ENCODE peak calls at places on chromosomes 11 and 22, in six cellular contexts. L is LNCaP clone FGC, G is AG04450, K is AG10803, U is mesenchymal stem cell, B is neuronal stem cell. S is an unnamed sample.

GRCh38 chr22:40485813-40486610 is 115.6 kb downstream of the SGSM3 start:
- DNase-seq in G (no peak), U (no peak), B (no peak), L (no peak), K (peak; percentile 75), S (no peak)

GRCh38 chr11:75553182-75553581 is 8.9 kb upstream of the SERPINH1 start:
- DNase-seq in U (no peak), B (no peak), K (no peak), G (no peak), L (no peak), S (no peak)

GRCh38 chr11:72617080-72617744 is 57.0 kb downstream of the PDE2A start:
- DNase-seq in G (no peak), U (peak; percentile 66), B (no peak), L (no peak), K (peak; percentile 31), S (no peak)

GRCh38 chr22:38727530-38728451 is 22.0 kb downstream of the GTPBP1 start:
- DNase-seq in G (no peak), B (no peak), U (no peak), K (no peak), L (no peak), S (no peak)

GRCh38 chr22:30021881-30022619 is 58.2 kb upstream of the HORMAD2 start:
- DNase-seq in G (no peak), B (no peak), K (no peak), L (no peak), U (no peak), S (no peak)

GRCh38 chr11:111476961-111477360 is 35.2 kb downstream of the BTG4 start:
- DNase-seq in B (no peak), U (no peak), K (peak; percentile 11), G (no peak), L (no peak), S (no peak)

GRCh38 chr11:117459121-117459978 is 131.7 kb downstream of the CEP164 start:
- DNase-seq in K (no peak), U (no peak), L (no peak), B (no peak), G (no peak), S (no peak)

GRCh38 chr11:9688716-9689511 is 25.0 kb downstream of the SWAP70 start:
- DNase-seq in B (no peak), G (peak; percentile 39), L (no peak), K (peak; percentile 83), U (peak; percentile 83), S (peak; percentile 41)

GRCh38 chr22:43004362-43005035 is 10.4 kb downstream of the PACSIN2 start:
- DNase-seq in G (no peak), B (no peak), U (peak; percentile 82), L (no peak), K (peak; percentile 96), S (peak; percentile 67)

GRCh38 chr11:90874281-90874680 is 651.4 kb upstream of the CHORDC1 start:
- DNase-seq in K (no peak), G (no peak), B (no peak), U (no peak), L (no peak), S (no peak)

GRCh38 chr11:112634551-112634950 is 326.7 kb upstream of the NCAM1 start:
- DNase-seq in L (no peak), U (no peak), B (no peak), G (no peak), K (peak; percentile 66), S (no peak)

GRCh38 chr22:49954354-49954753 is 6.2 kb upstream of the PIM3 start:
- DNase-seq in K (no peak), B (no peak), G (no peak), L (no peak), U (no peak), S (no peak)

GRCh38 chr22:45211848-45212247 is 28.8 kb downstream of the KIAA0930 start:
- DNase-seq in B (no peak), K (peak; percentile 72), U (no peak), L (no peak), G (no peak), S (no peak)

GRCh38 chr11:23856654-23857053 is 640.2 kb upstream of the LUZP2 start:
- DNase-seq in L (peak; percentile 14), G (peak; percentile 49), U (peak; percentile 86), B (no peak), K (peak; percentile 71), S (no peak)

GRCh38 chr11:126862664-126863247 is 137.8 kb downstream of the KIRREL3 start:
- DNase-seq in L (no peak), G (no peak), U (no peak), B (no peak), K (no peak), S (no peak)

GRCh38 chr22:34476762-34477161 is 556.5 kb upstream of the LARGE1 start:
- DNase-seq in G (no peak), U (no peak), L (no peak), K (no peak), B (no peak), S (no peak)

GRCh38 chr11:69646493-69647201 is 5.7 kb downstream of the CCND1 start:
- DNase-seq in K (no peak), U (no peak), B (no peak), G (no peak), L (no peak), S (no peak)

GRCh38 chr11:6251120-6251733 is 8.4 kb upstream of the CCKBR start:
- DNase-seq in K (peak; percentile 61), B (peak; percentile 68), L (peak; percentile 41), U (peak; percentile 80), G (peak; percentile 32), S (peak; percentile 31)

DNA sequence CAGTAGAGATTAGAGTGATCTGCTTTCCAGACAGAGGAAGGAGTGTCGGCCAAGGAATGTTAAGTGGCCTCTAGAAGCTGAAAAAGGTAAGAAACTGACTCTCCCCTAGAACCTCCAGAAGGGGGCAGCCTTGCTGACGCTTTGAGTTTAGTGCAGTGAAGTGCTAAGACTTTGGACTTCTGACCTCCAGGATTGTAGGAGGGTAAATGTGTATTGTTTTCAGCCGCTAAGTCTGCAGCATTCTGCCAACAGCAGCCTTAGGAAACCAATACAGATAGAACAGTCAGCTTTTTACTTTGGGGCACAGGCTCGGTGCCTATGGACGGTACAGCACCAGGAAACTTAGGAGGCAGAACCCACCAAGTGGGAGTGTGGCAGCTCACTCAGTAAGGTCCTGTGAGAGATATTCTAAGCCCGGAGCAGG is 3.6 kb upstream of the TBC1D22A start:
- DNase-seq in G (peak; percentile 32), U (peak; percentile 74), K (peak; percentile 61), L (no peak), B (peak; percentile 45), S (no peak)
- H3K4me3 ChIP-seq in G (no peak overlapping the region), U (no peak overlapping the region), K (no peak overlapping the region), L (no peak overlapping the region), B (no peak overlapping the region), S (no peak overlapping the region)

GRCh38 chr22:46499798-46500174 is 37.6 kb downstream of the CELSR1 start:
- DNase-seq in L (no peak), U (no peak), G (no peak), B (no peak), K (no peak), S (no peak)
- H3K4me3 ChIP-seq in L (no peak overlapping the region), U (no peak overlapping the region), G (no peak overlapping the region), B (peak overlapping the region; percentile 24), K (no peak overlapping the region), S (no peak overlapping the region)

DNA sequence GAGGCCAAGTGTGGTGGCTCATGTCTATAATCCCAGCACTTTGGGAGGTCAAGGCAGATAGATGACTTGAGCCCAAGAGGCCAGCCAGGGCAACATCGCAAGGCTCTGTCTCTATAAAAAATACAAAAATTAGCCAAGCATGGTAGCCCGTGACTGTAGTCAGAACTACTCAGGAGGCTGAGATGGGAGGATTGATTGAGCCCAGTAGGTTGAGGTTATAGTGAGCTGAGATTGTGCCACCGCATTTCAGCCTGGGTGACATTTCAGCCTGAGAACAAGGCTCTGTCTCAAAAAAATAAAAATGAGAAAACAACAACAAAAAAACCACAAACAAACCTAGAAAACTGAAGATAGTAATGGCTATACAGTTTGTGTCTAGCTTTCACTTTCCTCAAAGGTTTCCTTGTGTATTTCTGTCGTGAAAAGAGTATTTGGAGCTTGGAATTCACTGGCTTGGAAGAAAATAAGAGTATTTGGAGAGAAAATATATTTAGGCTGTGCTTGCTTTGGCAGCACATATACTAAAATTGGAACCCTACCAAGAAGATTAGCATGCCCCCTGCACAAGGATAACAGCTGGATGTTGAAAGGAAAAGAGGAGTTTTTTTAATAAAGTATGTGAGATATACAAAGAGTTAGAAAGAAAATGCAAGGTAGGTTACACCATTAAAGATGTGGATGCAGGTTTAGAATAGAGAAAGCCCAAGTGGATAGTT is 3.9 kb upstream of the BIRC3 start:
- DNase-seq in B (no peak), U (no peak), L (no peak), K (no peak), G (no peak), S (no peak)
- H3K4me3 ChIP-seq in B (no peak overlapping the region), U (peak overlapping the region; percentile 76), L (peak overlapping the region; percentile 44), K (peak overlapping the region; percentile 5), G (no peak overlapping the region), S (no peak overlapping the region)

GRCh38 chr11:46382644-46383403 is 1.4 kb downstream of the MDK start:
- DNase-seq in K (peak; percentile 43), G (no peak), L (no peak), B (no peak), U (peak; percentile 60), S (no peak)
- H3K4me3 ChIP-seq in K (peak overlapping the region; percentile 58), G (peak overlapping the region; percentile 72), L (peak overlapping the region; percentile 48), B (peak overlapping the region; percentile 100), U (peak overlapping the region; percentile 9), S (peak overlapping the region; percentile 57)

GRCh38 chr11:2791139-2791520 is 91.3 kb upstream of the KCNQ1OT1 start:
- DNase-seq in G (no peak), B (no peak), U (no peak), K (no peak), L (no peak), S (no peak)

GRCh38 chr11:2794419-2794795 is 91.2 kb downstream of the CDKN1C start:
- DNase-seq in K (no peak), U (no peak), G (no peak), B (no peak), L (no peak), S (no peak)

GRCh38 chr11:2791521-2792375 is 92.0 kb upstream of the KCNQ1OT1 start:
- DNase-seq in L (no peak), B (no peak), K (no peak), U (no peak), G (no peak), S (no peak)

GRCh38 chr11:2793781-2794418 is 91.7 kb downstream of the CDKN1C start:
- DNase-seq in B (no peak), U (no peak), L (no peak), G (no peak), K (no peak), S (no peak)

DNA sequence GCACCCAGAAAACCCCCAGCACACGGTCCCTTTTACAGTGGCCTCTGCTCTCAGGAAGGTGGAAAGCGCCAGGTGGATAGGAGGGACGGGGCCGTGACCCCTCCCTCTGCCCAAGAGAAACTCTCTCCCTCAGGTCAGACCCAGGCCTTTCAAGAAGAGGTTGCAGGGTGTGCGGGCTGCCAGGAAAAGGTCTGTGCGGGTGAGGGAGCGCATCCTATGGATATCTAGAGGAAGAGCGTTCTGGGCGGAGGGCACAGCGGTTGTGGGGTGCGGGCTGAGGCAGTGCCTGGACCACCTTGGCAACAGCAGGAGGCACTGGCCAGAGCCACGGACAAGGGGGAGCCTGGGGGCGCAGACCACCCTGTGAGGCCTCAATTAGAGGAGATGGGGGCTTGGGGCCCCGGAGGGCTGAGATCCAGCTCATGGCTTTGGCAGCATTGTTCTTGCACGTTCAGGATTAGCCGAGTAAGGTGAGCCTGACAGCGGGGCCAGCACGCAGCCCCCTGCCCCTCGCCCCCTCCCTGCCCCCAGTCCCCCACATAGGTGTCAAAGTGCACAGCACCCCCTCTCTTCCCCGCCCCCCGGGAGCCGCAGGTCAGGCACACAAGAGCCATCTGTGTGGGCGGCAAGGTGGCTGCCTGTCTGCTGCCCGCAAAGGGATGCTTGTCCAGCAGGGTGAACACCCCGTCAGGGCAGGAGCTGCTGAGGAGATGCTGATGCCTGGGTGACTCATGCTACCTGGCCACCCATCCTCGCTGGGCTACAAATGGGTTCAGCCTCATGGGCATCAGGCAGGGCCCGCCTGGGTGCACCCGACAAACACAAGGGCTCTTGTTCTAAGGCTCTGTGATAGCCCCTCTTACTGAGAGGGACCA is 92.8 kb upstream of the KCNQ1OT1 start:
- DNase-seq in U (no peak), K (no peak), L (no peak), B (no peak), G (no peak), S (no peak)
- H3K4me3 ChIP-seq in U (no peak overlapping the region), K (no peak overlapping the region), L (no peak overlapping the region), B (no peak overlapping the region), G (no peak overlapping the region), S (no peak overlapping the region)